ENCODE peak calls at places on chromosomes 16 and 17, in nine cellular contexts. P is A549; Q is ovary; F is CD4-positive, alpha-beta T cell; I is breast epithelium; M is mammary epithelial cell; Y is uterus; G is PC-9; E is left lung. H is an unnamed sample.

GRCh38 chr16:7268182-7268581 is 64.5 kb upstream of the RBFOX1 start:
- DNase-seq in G (no peak), P (peak), E (no peak), F (no peak), M (peak), Q (no peak), Y (no peak), I (no peak), H (peak)

GRCh38 chr17:44324571-44325275 is at the start of gene SLC25A39:
- DNase-seq in Q (peak), P (peak), Y (peak), F (peak), E (peak), I (peak), G (peak), M (peak), H (peak)

GRCh38 chr17:72967963-72968585 is 124.4 kb downstream of the SLC39A11 start:
- DNase-seq in P (no peak), Q (no peak), G (no peak), I (no peak), Y (no peak), F (no peak), M (no peak), E (no peak), H (no peak)

GRCh38 chr17:65099941-65100315 is 37.2 kb upstream of the RGS9 start:
- DNase-seq in Q (no peak), Y (no peak), G (peak), M (peak), I (peak), E (no peak), P (peak), F (peak), H (no peak)

GRCh38 chr17:4498461-4499397 is at the start of gene SPNS2:
- DNase-seq in I (no peak), Q (peak), G (peak), E (peak), P (peak), Y (no peak), F (peak), M (peak), H (peak)

GRCh38 chr16:55915116-55915827 is 40.1 kb upstream of the CES5A start:
- DNase-seq in Y (no peak), Q (no peak), F (no peak), P (no peak), G (no peak), I (no peak), M (no peak), E (no peak), H (no peak)

GRCh38 chr17:83203073-83203471 is 123.7 kb downstream of the METRNL start:
- DNase-seq in I (peak), F (no peak), Q (peak), P (no peak), M (peak), Y (peak), E (peak), G (no peak), H (peak)

GRCh38 chr17:75096082-75096625 is 8.4 kb downstream of the SLC16A5 start:
- DNase-seq in M (peak), P (peak), Q (no peak), G (peak), E (peak), F (no peak), Y (no peak), I (peak), H (peak)

GRCh38 chr16:30054959-30055553 is 10.5 kb upstream of the ALDOA start:
- DNase-seq in F (peak), M (peak), G (peak), E (peak), Y (no peak), Q (no peak), P (peak), I (no peak), H (no peak)

DNA sequence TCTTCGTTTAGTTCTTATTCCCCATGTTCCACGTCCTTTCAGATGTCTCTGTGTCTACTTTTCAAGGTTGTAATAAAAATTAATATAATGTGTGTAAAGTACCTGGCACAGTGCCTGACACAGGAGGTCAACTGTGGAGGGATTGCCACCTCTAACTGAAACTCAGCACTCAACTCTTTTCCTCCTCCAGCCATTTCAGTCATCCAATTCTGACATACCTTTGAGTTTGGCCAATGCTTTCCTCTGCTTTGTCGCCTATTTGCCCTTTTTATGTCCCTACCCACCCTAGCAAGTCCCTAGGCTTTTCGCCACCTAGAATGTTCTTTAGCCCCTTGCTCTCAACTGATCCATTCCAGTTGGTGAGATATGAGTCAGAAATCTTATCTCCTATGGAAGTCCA is 1.6 kb downstream of the UBE2Z start:
- DNase-seq in F (no peak), I (no peak), Q (no peak), E (no peak), G (no peak), P (no peak), Y (no peak), M (peak), H (no peak)
- H3K27ac ChIP-seq in F (no peak), I (no peak), Q (no peak), E (no peak), G (no peak), P (no peak), Y (peak), M (peak), H (peak)

GRCh38 chr17:19728114-19728495 is 11.7 kb upstream of the SLC47A2 start:
- DNase-seq in I (peak), G (peak), Y (peak), Q (peak), F (no peak), P (no peak), E (peak), M (peak), H (peak)
- H3K27ac ChIP-seq in I (peak), G (peak), Y (peak), Q (peak), F (no peak), P (peak), E (peak), M (peak), H (peak)

DNA sequence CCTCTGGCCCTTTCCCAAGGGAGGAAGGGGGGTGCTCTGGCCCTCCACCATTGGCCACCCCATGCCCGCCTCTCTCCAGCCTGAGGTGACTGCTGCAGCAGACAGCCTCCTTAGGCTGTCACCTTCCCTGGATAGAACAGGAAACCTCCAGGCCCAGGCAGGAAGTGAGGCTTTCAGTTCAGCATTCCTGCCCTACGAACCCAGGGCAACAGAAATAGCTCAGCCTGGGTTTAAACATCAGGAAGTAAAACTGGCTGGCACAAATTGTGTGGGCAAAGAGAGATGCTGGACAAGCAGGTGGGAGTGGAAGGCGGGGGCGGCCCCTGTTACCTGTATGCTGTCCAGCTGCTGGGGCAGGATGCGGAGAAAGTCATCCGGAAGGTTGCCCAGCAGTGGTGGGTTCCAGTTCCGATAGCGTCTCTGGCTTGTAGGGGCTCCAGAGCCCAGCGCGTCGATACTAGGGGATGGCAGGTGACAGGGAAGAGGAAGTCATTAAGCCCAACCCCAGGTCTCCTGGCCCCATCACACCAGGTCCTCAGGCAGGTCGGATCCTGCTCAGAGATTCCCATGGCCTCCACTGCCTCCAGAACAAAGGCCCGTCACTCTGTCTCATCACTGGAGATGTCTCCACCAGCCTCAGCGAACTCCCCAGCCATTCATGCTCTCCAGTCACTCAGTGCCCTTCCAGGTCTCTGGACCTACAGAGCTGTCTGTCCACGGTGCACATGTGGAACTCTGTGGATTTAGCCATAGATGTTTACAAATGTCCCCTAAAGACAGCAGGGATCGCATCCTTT is 23.6 kb upstream of the MRPS23 start:
- DNase-seq in P (no peak), F (no peak), Q (no peak), E (no peak), Y (no peak), M (no peak), G (no peak), I (no peak), H (no peak)
- H3K27ac ChIP-seq in P (peak), F (no peak), Q (peak), E (no peak), Y (peak), M (no peak), G (no peak), I (peak), H (peak)

DNA sequence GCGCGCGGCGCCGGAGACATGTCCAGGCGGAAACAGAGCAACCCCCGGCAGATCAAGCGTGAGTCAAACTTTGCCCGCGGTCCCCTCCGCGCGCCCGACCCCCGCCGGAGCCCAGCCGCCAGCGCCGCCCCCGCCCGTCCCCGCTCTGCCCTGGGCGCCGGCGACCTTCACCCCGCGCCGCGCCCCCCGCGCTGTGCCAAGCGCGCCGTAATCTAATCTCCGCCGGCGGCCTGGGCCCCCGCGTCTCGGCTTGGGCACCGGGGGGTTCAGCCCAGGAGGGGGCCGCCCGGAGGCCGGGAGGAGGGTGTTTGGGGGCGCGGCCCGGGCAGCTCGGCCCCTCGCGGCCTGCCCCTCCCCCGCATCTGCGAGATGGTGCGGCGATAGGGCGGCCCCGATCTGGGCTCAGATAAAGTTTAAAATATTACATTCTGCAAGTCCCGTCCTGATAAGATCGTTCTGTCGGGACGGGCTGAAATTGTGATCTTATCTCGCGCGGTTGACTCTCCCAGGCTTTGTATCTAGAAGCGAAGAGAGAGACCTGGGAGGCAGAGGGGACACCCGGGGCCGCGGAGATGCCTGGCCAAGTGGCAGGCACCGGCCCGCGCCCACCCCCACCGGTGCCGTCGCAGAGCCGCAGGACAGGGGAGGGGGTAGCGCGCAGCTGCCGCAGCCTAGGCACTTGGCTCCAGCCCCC is 688 bp downstream of the ZFPM1 start:
- DNase-seq in M (peak), I (no peak), P (no peak), Y (no peak), E (no peak), G (peak), F (peak), Q (no peak), H (no peak)
- H3K27ac ChIP-seq in M (no peak), I (peak), P (peak), Y (peak), E (no peak), G (no peak), F (peak), Q (no peak), H (no peak)

GRCh38 chr17:18185391-18185790 is 1.8 kb downstream of the ALKBH5 start:
- DNase-seq in G (no peak), Y (no peak), F (no peak), P (no peak), E (no peak), I (no peak), Q (no peak), M (no peak), H (no peak)

GRCh38 chr17:18187816-18188761 is 4.5 kb downstream of the ALKBH5 start:
- DNase-seq in Q (no peak), E (peak), Y (no peak), P (no peak), M (peak), F (no peak), I (no peak), G (no peak), H (peak)

GRCh38 chr17:18185832-18186231 is 2.2 kb downstream of the ALKBH5 start:
- DNase-seq in Y (no peak), F (no peak), P (no peak), E (no peak), G (no peak), M (no peak), I (no peak), Q (no peak), H (no peak)

GRCh38 chr17:18186271-18186982 is 2.8 kb downstream of the ALKBH5 start:
- DNase-seq in Q (no peak), G (no peak), I (peak), E (peak), F (no peak), M (no peak), P (no peak), Y (peak), H (no peak)

DNA sequence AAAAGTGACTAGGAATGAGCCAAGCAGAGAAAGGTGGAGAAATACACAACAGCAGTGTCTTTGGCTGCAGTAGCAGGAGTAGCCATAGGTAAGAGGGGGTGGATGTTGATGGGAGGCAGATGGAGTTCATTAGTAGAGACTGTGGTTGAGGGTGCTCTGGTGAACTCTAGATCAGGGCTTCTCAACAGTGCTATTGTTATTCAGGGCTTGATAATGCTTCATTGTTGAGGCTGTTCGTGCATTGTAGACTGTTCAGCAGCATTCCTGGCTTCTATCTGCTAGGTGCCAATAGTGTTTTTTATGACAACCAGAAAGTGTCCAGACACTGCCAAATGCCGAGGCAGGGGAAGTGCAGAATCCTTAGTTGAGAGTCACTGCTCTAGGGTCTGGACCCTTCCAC is 3.6 kb downstream of the ALKBH5 start:
- DNase-seq in G (no peak), E (peak), P (no peak), M (peak), Q (no peak), Y (no peak), F (no peak), I (no peak), H (no peak)
- H3K27ac ChIP-seq in G (no peak), E (peak), P (no peak), M (peak), Q (no peak), Y (peak), F (no peak), I (peak), H (peak)

H was measured in adrenal gland.